ENCODE peak calls at places on chromosome 16, in ten cellular contexts. V is K562, P is HCT116, C is heart left ventricle, X is right lobe of liver, W is gastrocnemius medialis, U is body of pancreas, D is HepG2, H is GM12878, R is IMR-90. K is an unnamed sample. For H3K4me1, the result is how much of the 10 kb centered on the place peaks cover.

GRCh38 chr16:24152826-24153225 is 103.3 kb upstream of the CACNG3 start:
- ATAC-seq in U (no peak), R (no peak), H (no peak), V (no peak), C (no peak), P (no peak), W (no peak), X (no peak), D (no peak), K (no peak)

GRCh38 chr16:85258616-85259015 is 146.3 kb upstream of the CIBAR2 start:
- ATAC-seq in V (no peak), P (no peak), R (no peak), W (no peak), U (no peak), C (no peak), D (no peak), H (no peak), X (no peak), K (no peak)

GRCh38 chr16:52469775-52470174 is 77.2 kb downstream of the TOX3 start:
- ATAC-seq in C (no peak), X (no peak), D (no peak), H (no peak), V (no peak), W (no peak), U (no peak), R (no peak), P (no peak), K (no peak)

GRCh38 chr16:85471469-85472431 is 141.4 kb upstream of the GSE1 start:
- ATAC-seq in R (no peak), V (peak), H (no peak), X (no peak), D (peak), U (peak), C (no peak), W (no peak), P (peak), K (no peak)

GRCh38 chr16:56589141-56590039 is at the start of gene MT3:
- ATAC-seq in H (peak), C (no peak), W (peak), X (peak), D (no peak), U (peak), R (peak), P (no peak), V (no peak), K (no peak)

GRCh38 chr16:20898938-20899502 is 1.1 kb downstream of the DCUN1D3 start:
- ATAC-seq in X (no peak), H (no peak), D (no peak), P (no peak), V (no peak), C (no peak), U (no peak), R (peak), W (no peak), K (no peak)

GRCh38 chr16:85752511-85753420 is 1.9 kb upstream of the C16orf74 start:
- ATAC-seq in P (no peak), U (peak), R (peak), W (peak), D (peak), X (no peak), C (peak), H (no peak), V (peak), K (no peak)

GRCh38 chr16:87146676-87147075 is 170.5 kb downstream of the C16orf95 start:
- ATAC-seq in C (no peak), R (no peak), P (no peak), U (no peak), X (no peak), H (no peak), W (no peak), V (no peak), D (no peak), K (no peak)

GRCh38 chr16:3625911-3626732 is 14.7 kb upstream of the SLX4 start:
- ATAC-seq in H (peak), V (peak), P (peak), D (peak), U (no peak), X (peak), R (no peak), W (no peak), C (no peak), K (no peak)

GRCh38 chr16:8550728-8551387 is 39.5 kb downstream of the TMEM114 start:
- ATAC-seq in U (no peak), W (no peak), V (no peak), H (no peak), X (peak), R (no peak), D (peak), P (no peak), C (no peak), K (no peak)

GRCh38 chr16:46853713-46854443 is 22.9 kb upstream of the C16orf87 start:
- ATAC-seq in V (peak), R (peak), P (peak), X (peak), W (peak), H (peak), C (no peak), U (peak), D (peak), K (peak)

GRCh38 chr16:4317471-4318170 is 1.8 kb downstream of the GLIS2 start:
- ATAC-seq in R (no peak), C (no peak), U (no peak), V (no peak), D (peak), H (no peak), X (no peak), P (peak), W (no peak), K (no peak)

GRCh38 chr16:78742501-78743283 is 643.2 kb downstream of the WWOX start:
- ATAC-seq in R (peak), U (no peak), D (no peak), C (no peak), X (peak), V (peak), W (no peak), H (peak), P (no peak), K (peak)

GRCh38 chr16:21653571-21653970 is 1.2 kb upstream of the IGSF6 start:
- ATAC-seq in V (no peak), D (no peak), C (no peak), R (no peak), W (no peak), X (peak), H (no peak), U (peak), P (no peak), K (peak)

GRCh38 chr16:85321856-85322271 is 209.6 kb upstream of the CIBAR2 start:
- ATAC-seq in H (no peak), W (peak), D (peak), U (peak), C (peak), R (peak), X (peak), P (peak), V (peak), K (peak)

GRCh38 chr16:9092282-9092962 is 978 bp downstream of the HAPSTR1 start:
- ATAC-seq in P (peak), C (no peak), U (no peak), D (peak), W (peak), H (peak), V (peak), R (peak), X (peak), K (no peak)

GRCh38 chr16:46836521-46837292 is 5.7 kb upstream of the C16orf87 start:
- ATAC-seq in W (no peak), H (no peak), D (no peak), P (no peak), R (no peak), X (no peak), U (no peak), C (no peak), V (no peak), K (no peak)

GRCh38 chr16:5867250-5867649 is 769.7 kb upstream of the EEF2KMT start:
- ATAC-seq in U (no peak), V (no peak), W (no peak), R (no peak), H (no peak), P (no peak), C (no peak), X (no peak), D (no peak), K (no peak)

GRCh38 chr16:15598648-15599190 is 44.2 kb downstream of the MARF1 start:
- ATAC-seq in H (no peak), D (no peak), P (no peak), U (no peak), V (no peak), X (no peak), R (no peak), W (no peak), C (no peak), K (no peak)

GRCh38 chr16:9527976-9528375 is 436.5 kb downstream of the HAPSTR1 start:
- ATAC-seq in H (no peak), R (no peak), U (no peak), V (no peak), C (no peak), X (no peak), D (no peak), P (no peak), W (no peak), K (no peak)

DNA sequence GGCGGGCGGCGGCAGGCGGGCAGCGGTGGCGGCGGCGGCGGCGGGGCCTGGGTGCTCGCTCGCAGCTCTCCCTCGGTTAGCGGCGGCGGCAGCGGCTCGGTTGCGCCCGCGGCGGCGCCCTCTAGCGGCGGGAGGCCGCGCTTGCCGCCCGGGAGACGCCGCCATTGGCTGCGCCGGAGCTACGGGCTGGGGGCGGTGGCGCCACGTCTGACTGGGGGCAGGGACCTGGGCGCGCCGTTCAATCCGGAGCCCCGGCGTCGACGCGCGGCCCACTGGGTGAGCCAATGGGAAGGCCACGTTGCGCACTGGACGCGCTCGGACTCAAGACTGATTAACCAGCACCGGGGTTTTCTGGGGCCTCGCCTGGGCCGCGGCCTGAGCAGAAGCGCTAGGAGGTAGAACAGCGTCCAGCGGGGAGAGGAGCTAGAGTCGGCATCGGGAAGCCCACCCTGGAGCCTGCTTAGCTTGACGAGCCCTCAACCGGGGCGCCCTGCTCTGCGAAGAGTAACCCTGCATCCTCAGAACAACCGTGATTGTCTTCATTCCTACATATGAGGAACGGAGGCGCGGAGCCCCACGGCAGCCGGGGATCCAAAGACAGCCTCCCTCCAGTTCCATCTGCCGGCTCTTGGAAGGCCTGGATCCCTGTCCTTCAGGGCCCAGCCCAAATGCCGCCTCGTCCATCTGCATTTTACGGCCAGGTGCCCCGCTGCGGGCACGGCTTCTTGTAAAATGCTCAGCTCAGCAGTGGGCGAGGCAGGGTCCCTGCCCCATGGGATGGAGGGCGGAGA is at the start of gene ZC3H7A:
- ATAC-seq in D (peak), V (peak), P (peak), U (peak), X (peak), H (peak), R (peak), C (peak), W (peak), K (peak)
- TF ChIP-seq POLR2A in D (peak), V (peak), P (peak), U (peak), X (peak), H (peak), R (peak), C (peak), W (peak), K (peak)

DNA sequence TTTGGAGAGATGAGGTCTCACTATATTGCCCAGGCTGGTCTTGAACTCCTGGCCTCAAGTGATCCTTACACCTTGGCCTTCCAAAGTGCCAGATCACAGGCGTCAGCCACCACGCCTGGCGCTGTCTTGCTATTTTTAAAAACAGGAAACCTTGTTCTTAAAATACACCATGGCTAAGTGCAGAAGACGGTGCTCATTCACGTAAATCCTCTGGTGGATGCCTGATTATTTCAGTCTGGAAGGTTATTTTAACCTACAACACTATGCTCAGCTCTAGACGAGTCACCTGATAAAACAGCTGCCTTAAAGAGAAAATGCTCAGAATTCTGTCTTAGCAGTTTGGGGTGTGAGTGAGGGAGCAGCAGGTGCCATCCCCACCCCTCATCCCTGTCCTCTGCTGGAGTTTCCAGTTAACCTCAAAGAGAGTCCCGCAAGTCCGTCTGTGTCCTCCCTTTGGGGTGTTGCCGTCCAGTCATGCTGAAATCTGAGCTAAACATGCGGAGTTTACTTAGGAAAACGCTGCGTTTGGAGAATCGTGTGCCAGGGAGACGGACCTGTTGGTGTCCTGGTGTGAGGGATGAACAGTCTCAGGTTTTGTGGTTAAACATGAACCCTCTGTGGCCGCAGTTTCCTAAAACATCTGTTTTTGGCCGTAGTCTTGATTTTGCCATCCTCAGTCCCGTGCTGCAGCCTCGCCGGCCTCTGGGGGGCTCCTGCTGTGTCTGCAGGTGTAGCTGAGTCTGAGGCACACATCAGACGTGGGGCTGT is 17.1 kb downstream of the SPG7 start:
- ATAC-seq in W (peak), H (peak), P (peak), D (peak), X (no peak), C (peak), V (no peak), U (no peak), R (no peak), K (no peak)
- TF ChIP-seq CTCF in W (no peak), H (peak), P (no peak), D (peak), X (no peak), C (no peak), V (no peak), U (no peak), R (no peak), K (no peak)

DNA sequence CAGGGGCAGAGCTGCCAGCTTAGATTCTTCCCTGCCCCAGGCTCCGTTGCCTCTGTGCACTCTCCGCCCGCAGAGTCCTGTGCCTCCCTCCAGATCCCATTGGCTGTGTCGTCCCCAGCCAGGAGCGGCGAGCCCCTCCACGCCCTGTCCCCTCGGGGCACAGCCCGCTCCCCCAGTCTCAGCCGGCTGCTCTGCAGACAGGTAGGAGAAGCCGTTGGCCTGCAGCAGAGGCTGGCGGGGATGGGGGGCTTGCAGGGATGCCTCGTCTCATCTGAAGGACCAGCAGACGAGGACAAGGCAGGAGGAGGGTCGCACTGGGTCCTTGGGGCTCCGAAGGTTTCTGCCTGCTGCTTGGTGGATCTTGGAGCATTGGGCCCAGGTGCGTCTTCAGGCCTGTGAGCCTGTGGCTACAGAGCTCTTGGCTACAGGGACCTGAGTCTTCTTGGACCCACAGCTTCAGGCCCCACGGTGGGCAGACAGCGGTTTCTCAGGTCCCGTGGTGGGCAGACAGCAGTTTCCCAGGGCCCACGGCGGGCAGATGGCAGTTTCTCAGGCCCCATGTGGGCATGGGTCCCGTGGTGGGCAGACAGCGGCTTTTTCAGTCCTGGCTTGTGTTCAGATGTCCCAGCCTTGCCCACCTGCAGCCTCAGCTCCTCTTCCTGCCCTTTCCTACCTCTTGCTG is 6.0 kb downstream of the TPSG1 start:
- ATAC-seq in V (no peak), H (no peak), X (no peak), D (no peak), R (no peak), C (no peak), W (no peak), P (no peak), U (no peak), K (no peak)
- H3K4me1 ChIP-seq in V (half or more), H (under half), X (under half), D (under half), R (under half), C (under half), W (under half), P (under half), U (under half), K (under half)

DNA sequence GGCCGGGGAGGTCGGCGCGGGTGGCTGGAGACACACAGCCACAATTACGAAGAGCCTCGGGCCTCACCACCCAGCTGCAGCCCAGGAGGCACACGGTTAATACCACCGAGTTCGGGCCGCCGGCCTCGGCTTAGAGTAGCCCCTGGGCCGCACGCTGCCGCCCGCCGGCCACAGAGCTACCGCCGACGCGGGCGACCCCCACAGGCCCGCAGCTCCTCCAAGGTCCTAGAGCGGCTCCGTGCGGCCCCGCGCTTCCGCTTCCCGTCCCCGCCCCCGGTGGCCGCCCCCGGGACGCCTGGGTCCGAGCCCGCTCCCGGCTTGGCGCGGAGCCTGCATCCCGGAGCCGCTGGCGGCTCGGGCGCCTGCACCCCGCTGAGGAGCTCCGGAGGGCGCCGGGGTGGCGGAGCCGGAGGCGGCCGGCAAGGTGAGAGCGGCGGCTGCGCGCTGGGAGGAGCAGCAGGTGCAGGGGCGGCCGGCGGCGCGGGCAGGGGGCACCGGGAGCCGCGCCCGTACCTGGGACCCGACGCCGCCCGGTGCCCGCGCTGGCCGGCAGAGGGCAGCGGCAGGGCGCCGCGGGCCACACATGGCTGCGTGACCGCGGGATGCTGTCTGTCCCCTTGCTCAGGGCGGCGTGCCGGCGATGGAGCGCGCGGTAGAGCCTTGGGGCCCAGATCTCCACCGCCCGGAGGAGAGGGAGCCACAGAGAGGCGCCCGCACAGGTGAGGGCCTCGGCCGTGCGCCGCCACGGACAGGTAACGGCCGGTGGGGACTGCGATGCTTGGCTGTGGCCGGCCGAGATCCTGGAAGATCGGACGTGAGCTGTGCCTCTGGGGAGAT is at the start of gene ZNF48:
- ATAC-seq in R (peak), C (peak), H (peak), V (peak), D (peak), X (peak), P (peak), U (peak), W (peak), K (peak)
- TF ChIP-seq POLR2A in R (no peak), C (peak), H (peak), V (peak), D (no peak), X (peak), P (no peak), U (peak), W (peak), K (peak)

DNA sequence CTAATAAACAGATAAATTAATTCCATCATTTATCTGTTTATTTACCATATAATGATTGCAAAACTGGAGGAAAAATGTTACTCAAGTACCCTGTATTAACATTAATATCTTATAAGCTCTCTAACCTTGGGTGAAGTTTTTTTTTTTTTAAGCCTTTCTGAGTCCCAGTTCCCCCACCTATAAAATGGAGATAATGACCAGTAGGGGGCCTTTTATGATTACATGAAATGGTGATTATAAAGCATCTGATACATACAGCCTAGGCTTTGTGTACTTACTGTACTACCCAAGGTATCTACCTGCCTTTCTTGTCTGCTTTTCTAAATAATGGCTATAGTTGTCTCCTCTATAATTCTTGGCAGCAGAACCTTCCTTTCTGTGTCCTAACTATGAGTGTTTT is 22.6 kb downstream of the LRRC36 start:
- ATAC-seq in R (peak), W (peak), V (peak), X (no peak), D (peak), U (no peak), H (peak), C (no peak), P (peak), K (no peak)
- TF ChIP-seq CTCF in R (peak), W (no peak), V (peak), X (peak), D (peak), U (peak), H (peak), C (peak), P (peak), K (peak)

DNA sequence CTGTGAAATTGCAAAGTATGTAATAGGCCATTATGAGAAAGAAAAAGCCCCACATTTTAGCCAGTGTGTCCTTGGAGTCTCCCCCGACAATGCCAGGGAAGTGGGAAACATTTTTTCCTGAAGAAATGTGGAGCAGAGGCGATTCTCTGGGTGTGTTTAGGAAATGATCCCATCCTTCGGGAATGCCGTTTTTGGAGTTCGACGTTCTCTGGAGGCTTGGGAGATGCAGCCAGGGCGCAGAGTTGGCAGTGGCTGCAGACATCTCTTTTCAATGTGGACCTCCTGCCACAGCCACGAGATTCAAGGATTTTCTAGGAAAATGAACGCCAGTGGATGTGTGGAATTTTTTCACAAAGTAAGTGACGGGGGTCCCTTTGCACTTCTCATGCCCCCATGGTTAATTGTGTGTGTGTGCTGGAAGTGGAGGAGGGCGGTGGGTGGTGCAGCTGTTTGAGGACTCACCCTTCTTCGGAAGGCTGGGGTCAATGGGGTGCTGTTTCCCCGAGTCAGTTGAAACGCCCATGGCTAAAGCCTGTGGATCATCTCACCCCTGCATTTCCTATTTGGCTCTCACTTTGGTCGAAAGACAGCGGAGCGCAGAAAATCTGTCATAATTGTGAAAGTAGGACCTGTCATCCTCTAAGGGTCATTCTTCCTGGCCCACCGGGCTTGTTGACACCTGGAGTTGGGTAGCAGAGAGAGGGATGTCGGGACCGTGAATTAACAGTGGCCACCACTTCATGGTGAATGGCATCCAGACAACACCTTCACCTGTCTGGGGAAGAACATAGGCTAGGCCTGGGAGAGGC is 73.2 kb downstream of the CMIP start:
- ATAC-seq in U (no peak), V (no peak), C (no peak), W (no peak), X (no peak), R (peak), P (no peak), D (no peak), H (no peak), K (no peak)
- H3K4me1 ChIP-seq in U (under half), V (under half), C (under half), W (under half), X (under half), R (under half), P (half or more), D (under half), H (under half), K (under half)

K was measured in gastroesophageal sphincter.